ENCODE peak calls at places on chromosome 5, in six cellular contexts. J is keratinocyte, O is mesendoderm, P is adipocyte, Y is neural progenitor cell, M is GM23248. C is an unnamed sample.

GRCh38 chr5:74070766-74071165 is 444.8 kb downstream of the ARHGEF28 start:
- DNase-seq in O (no peak), Y (no peak), J (no peak), M (no peak), P (no peak), C (no peak)

GRCh38 chr5:141533897-141534296 is 45.0 kb downstream of the PCDHGC5 start:
- DNase-seq in P (no peak), O (no peak), Y (no peak), M (no peak), J (no peak), C (no peak)

GRCh38 chr5:107900721-107901120 is 230.0 kb upstream of the EFNA5 start:
- DNase-seq in J (no peak), Y (no peak), O (no peak), P (no peak), M (no peak), C (no peak)

GRCh38 chr5:26700759-26701384 is 337.5 kb downstream of the CDH9 start:
- DNase-seq in O (peak), M (peak), P (peak), Y (peak), J (no peak), C (peak)

GRCh38 chr5:1293997-1294838 is 650 bp downstream of the TERT start:
- DNase-seq in Y (peak), P (no peak), O (peak), M (no peak), J (no peak), C (no peak)

GRCh38 chr5:153749941-153750340 is 259.5 kb downstream of the GRIA1 start:
- DNase-seq in J (no peak), Y (peak), O (no peak), M (peak), P (no peak), C (no peak)

GRCh38 chr5:88889165-88890069 is 6.4 kb upstream of the MEF2C start:
- DNase-seq in M (peak), J (no peak), Y (peak), O (peak), P (peak), C (no peak)

GRCh38 chr5:36874465-36874864 is 2.1 kb upstream of the NIPBL start:
- DNase-seq in M (peak), P (peak), O (no peak), Y (peak), J (no peak), C (no peak)

GRCh38 chr5:66560371-66560770 is 35.8 kb upstream of the MAST4 start:
- DNase-seq in Y (no peak), M (no peak), P (no peak), O (no peak), J (no peak), C (no peak)

GRCh38 chr5:174217527-174217926 is 172.0 kb downstream of the NSG2 start:
- DNase-seq in O (peak), J (no peak), M (no peak), P (no peak), Y (no peak), C (no peak)

GRCh38 chr5:122985006-122985700 is 51.4 kb downstream of the PPIC start:
- DNase-seq in M (no peak), P (no peak), Y (no peak), J (no peak), O (no peak), C (no peak)

GRCh38 chr5:92552206-92553160 is 1028.5 kb downstream of the NR2F1-AS1 start:
- DNase-seq in O (no peak), P (peak), Y (no peak), J (peak), M (peak), C (peak)

GRCh38 chr5:94395468-94395867 is 222.9 kb downstream of the KIAA0825 start:
- DNase-seq in O (no peak), P (no peak), M (no peak), J (no peak), Y (no peak), C (no peak)

GRCh38 chr5:127870914-127871313 is 167.7 kb downstream of the CCDC192 start:
- DNase-seq in M (peak), Y (peak), O (no peak), P (peak), J (no peak), C (no peak)

GRCh38 chr5:50766967-50767366 is 100.5 kb downstream of the PARP8 start:
- DNase-seq in M (no peak), P (no peak), O (no peak), J (no peak), Y (no peak), C (no peak)

GRCh38 chr5:171418982-171419662 is at the start of gene FGF18:
- DNase-seq in M (peak), P (peak), Y (peak), J (no peak), O (peak), C (no peak)

GRCh38 chr5:154646841-154647759 is 108.1 kb upstream of the LARP1 start:
- DNase-seq in O (peak), P (peak), Y (peak), M (peak), J (no peak), C (no peak)

GRCh38 chr5:33969572-33970452 is 14.7 kb downstream of the SLC45A2 start:
- DNase-seq in O (peak), M (peak), P (peak), J (no peak), Y (peak), C (no peak)

GRCh38 chr5:117454716-117455212 is 880.1 kb upstream of the SEMA6A start:
- DNase-seq in J (peak), P (peak), O (peak), M (peak), Y (peak), C (no peak)

DNA sequence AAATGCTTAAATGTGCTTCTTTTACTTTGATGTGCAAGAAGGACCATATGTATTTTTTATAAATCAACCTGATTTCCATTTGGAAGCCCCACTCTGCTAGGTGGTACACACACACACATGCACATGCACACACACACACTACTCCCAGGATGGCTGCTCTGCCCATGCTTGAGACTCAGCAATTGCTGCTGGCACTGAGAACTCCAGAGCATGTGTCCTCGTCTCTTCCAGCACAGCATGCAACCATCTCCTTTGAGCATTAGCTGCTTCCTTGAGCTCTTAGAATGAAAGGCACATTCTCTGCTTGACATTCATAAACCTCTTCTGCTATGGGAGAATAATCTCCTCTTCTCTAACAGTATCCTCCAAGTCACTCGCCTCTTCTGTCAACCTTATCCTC is 115.9 kb downstream of the FEM1C start:
- DNase-seq in P (no peak), O (no peak), M (no peak), J (no peak), Y (peak), C (no peak)
- H3K9ac ChIP-seq in P (no peak), O (no peak), M (no peak), J (no peak), Y (no peak), C (no peak)

DNA sequence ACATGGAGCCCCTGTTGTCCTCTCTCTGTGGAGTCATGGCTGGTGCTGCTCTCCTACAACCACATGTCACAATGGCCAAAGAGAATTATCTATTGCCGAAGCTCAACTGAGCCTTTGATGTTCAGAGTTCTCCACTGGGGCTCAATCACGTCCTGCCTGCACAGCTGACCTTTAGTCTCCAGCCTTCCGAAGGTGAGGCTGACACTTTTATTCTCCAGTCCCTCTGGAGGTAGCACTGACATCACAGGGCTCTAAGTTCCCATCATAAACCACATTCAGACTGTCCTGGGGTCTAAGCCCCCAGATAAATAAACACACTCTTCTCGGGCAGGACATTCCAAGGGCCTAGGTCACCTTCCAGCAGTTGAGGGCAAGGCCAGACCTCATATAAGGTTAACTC is 23.4 kb downstream of the ADCY2 start:
- DNase-seq in J (no peak), M (no peak), P (no peak), Y (no peak), O (no peak), C (no peak)
- H3K4me3 ChIP-seq in J (no peak), M (no peak), P (no peak), Y (no peak), O (no peak), C (no peak)

DNA sequence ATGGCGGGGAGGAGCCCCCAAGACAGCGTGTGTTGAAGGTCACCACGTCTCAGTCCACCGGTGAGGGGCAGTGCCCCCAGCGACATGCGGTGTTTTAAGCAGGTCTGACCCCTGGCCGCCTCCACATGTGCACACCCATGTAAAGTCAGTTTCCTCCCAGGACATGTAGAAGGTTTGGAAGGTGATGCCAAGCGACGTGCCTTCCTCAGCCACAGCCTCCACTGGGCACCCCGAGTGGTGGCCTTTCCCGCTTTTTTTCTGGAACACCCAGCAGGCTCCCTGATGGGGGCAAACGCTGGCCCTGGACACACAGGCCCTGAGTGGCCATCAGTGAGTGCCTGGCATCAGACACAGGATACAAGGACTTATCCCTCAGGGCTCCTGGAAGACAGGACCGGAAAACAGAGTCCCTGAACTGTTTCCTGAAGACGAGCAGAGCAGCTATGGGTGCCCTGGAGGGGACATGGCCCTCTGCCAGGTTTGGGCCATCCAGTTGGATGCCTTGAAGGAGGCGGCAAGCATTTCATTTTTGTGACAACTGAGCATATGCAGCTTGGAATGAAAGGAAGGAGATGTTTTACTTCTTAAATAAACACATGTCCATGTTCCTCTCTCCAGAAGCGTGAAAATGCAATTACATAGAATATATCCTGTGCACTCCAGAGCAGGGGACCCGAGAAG is 275.8 kb upstream of the IRX2 start:
- DNase-seq in O (no peak), Y (no peak), J (no peak), M (no peak), P (no peak), C (peak)
- H3K9ac ChIP-seq in O (no peak), Y (no peak), J (no peak), M (no peak), P (no peak), C (no peak)

GRCh38 chr5:172766287-172767104 is 4.5 kb downstream of the DUSP1 start:
- DNase-seq in O (peak), P (peak), M (peak), Y (no peak), J (no peak), C (no peak)
- H3K4me3 ChIP-seq in O (no peak), P (peak), M (peak), Y (no peak), J (peak), C (peak)